ENCODE peak calls at places on chromosomes 16 and 17, in five cellular contexts. S is PC-3; T is CD4-positive, alpha-beta T cell; W is A549; A is CD4-positive, CD25-positive, alpha-beta regulatory T cell. O is an unnamed sample.

GRCh38 chr17:28839221-28839620 is 3.4 kb downstream of the FAM222B start:
- DNase-seq in S (no peak), T (no peak), W (no peak), A (no peak), O (no peak)

GRCh38 chr16:19555938-19556778 is 655 bp downstream of the VPS35L start:
- DNase-seq in S (peak; percentile 6), T (no peak), W (peak; percentile 68), A (no peak), O (no peak)

GRCh38 chr17:78089557-78090281 is 38.8 kb downstream of the TMC6 start:
- DNase-seq in S (no peak), T (no peak), W (no peak), A (no peak), O (no peak)

GRCh38 chr16:11329080-11329491 is 16.2 kb upstream of the RMI2 start:
- DNase-seq in S (peak; percentile 19), T (no peak), W (no peak), A (no peak), O (no peak)

GRCh38 chr16:641326-642188 is at the start of gene MCRIP2:
- DNase-seq in S (peak; percentile 80), T (peak; percentile 49), W (peak; percentile 77), A (peak; percentile 58), O (peak; percentile 62)

GRCh38 chr16:86604436-86605220 is 26.3 kb downstream of the FOXL1 start:
- DNase-seq in S (no peak), T (peak; percentile 19), W (no peak), A (peak; percentile 32), O (no peak)

GRCh38 chr17:57391076-57391825 is 134.9 kb downstream of the MSI2 start:
- DNase-seq in S (no peak), T (no peak), W (no peak), A (no peak), O (no peak)

GRCh38 chr17:33086878-33087277 is 95.2 kb downstream of the SPACA3 start:
- DNase-seq in S (no peak), T (no peak), W (no peak), A (no peak), O (no peak)

GRCh38 chr16:60788631-60789030 is 1247.6 kb downstream of the CDH8 start:
- DNase-seq in S (no peak), T (no peak), W (no peak), A (no peak), O (no peak)

GRCh38 chr16:81714593-81714992 is 64.5 kb upstream of the PLCG2 start:
- DNase-seq in S (no peak), T (no peak), W (no peak), A (no peak), O (no peak)

GRCh38 chr16:69618307-69618706 is 52.5 kb downstream of the NFAT5 start:
- DNase-seq in S (no peak), T (no peak), W (no peak), A (no peak), O (no peak)

GRCh38 chr17:17689312-17689711 is 8.1 kb downstream of the RAI1 start:
- DNase-seq in S (no peak), T (no peak), W (no peak), A (no peak), O (no peak)

GRCh38 chr16:2596747-2597559 is 59.1 kb downstream of the PDPK1 start:
- DNase-seq in S (no peak), T (no peak), W (no peak), A (no peak), O (no peak)
- H3K27ac ChIP-seq in S (no peak overlapping the region), T (no peak overlapping the region), W (no peak overlapping the region), A (no peak overlapping the region), O (no peak overlapping the region)

DNA sequence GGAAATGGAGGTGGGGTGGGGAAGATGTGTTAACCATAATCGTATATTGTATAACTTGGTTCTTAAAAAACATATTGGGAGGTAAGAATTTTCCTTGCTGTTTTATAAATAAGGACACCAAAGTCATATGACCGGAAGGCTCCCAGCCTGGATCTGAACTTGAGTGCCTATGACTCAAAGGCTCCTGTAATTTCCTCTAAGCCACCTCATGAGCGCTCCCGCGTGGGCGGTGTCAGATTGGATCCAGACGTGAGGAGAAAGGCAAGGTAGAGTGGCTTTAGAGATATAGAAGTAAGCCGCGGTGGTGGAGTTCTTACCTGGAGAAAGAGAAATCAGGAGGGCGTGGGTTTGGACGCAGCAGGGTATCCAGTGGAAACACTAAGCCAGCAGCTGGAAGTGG is 196.2 kb upstream of the NLRP1 start:
- DNase-seq in S (peak; percentile 80), T (no peak), W (no peak), A (no peak), O (peak; percentile 54)
- H3K27ac ChIP-seq in S (peak overlapping the region; percentile 51), T (no peak overlapping the region), W (no peak overlapping the region), A (no peak overlapping the region), O (no peak overlapping the region)

GRCh38 chr16:7161886-7162285 is 170.8 kb upstream of the RBFOX1 start:
- DNase-seq in S (no peak), T (no peak), W (no peak), A (no peak), O (no peak)

GRCh38 chr16:7171151-7171550 is 161.5 kb upstream of the RBFOX1 start:
- DNase-seq in S (no peak), T (no peak), W (no peak), A (no peak), O (no peak)

DNA sequence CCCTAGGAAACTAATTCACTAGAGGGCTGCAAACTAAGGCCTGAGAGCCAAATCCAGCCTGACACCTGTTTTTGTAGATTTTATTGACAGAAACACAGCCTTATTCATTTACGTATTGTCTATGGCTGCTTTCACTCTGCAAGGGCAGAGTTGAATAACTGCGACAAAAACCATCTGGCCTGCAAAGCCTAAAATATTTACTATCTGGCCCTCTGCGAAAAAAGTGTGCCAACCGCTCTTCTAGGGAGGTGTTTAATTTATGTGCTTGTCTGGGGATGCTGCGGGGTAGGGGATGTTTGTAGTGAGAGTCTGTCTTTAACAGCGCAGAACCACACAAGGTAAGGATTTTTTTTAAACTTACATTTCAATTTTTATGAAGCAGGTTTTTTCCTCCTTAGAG is 165.0 kb upstream of the RBFOX1 start:
- DNase-seq in S (no peak), T (no peak), W (no peak), A (no peak), O (no peak)
- H3K27ac ChIP-seq in S (no peak overlapping the region), T (no peak overlapping the region), W (no peak overlapping the region), A (no peak overlapping the region), O (no peak overlapping the region)

DNA sequence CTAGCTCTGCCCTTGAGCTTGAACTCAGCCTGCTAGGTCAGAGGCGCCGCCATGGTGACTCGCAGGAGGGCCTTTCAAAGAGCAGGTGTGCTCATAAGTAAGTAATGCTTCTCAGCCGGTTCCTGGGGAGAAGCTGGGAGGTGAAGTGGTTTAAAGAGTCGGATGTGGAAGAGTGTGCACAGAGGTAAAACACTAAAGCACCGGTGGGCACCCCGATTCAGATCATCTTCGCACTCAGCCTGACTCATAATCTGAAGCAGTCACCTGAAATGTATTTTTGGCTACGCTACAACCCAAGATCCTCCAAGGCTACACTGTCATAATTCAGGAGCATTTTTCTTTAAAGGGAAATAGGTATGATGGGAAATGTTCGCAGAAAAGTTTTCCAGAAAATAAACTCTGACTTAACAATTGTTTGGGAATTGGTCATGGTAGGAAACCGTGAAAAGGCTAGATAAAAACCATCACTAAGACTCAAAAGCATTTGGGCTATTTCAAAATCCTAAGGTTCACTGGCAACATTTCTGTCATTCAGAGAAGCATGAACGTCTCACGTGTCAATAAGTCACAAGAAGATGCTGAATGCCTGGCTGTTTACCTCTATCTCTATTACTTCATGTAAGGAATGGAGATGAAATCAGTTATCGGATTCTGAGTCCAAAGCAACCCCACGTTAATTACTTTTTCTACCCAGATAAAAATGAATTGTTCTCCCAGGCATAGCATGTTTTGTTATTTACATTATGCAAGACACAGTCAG is 17.8 kb downstream of the CDH8 start:
- DNase-seq in S (no peak), T (no peak), W (no peak), A (no peak), O (peak; percentile 25)
- H3K27ac ChIP-seq in S (no peak overlapping the region), T (no peak overlapping the region), W (no peak overlapping the region), A (no peak overlapping the region), O (peak overlapping the region; percentile 23)

DNA sequence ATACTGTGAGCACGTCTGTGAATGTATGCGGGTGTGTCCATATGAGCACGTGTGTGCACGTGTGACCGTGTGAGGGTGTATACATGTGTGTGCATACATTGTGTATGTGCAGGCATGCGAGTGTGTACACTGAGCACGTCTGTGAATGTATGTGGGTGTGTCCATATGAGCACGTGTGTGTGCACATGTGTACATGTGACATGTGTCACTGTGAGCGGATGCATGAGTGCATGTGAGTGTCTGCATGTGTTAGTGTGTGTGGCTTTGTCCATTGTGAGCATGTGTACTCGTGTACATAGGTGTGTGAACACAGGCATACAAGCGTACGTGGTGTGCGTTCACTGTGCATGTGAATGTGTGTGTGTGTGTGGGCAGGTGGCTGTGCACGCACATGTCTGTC is 17.5 kb upstream of the ACSF3 start:
- DNase-seq in S (no peak), T (no peak), W (no peak), A (no peak), O (no peak)
- H3K27ac ChIP-seq in S (no peak overlapping the region), T (no peak overlapping the region), W (no peak overlapping the region), A (no peak overlapping the region), O (no peak overlapping the region)

DNA sequence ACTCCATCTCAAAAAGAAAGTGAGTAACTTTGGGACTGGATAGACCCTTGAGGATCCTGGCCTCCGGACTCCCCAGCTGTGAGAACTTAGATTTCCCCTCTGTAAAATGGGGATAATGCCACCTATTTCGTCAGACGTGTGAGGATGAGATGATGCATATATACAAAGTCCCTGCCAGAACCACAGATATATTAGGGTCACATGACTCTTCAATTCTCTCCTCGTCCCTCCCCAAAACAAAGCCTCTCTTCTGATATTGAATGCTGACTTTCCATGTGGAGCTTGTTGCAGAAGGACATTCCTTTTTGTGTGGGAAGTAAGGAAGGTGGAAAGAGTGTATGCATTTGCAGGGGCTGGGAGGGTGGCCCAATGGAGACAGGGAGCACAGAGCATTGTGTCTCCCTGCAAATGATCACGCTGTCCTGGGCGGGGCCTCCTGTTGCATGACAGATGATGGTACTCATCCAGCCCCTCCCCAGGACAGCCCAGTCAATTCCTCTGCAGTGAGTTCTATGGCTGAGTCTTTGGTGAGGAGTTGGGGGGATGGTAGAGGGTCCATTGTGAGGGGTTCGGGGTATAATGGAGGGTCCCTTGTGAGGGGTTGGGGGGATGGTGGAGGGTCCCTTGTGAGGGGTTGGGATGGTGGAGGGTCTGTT is 35.0 kb upstream of the MGAT5B start:
- DNase-seq in S (no peak), T (no peak), W (no peak), A (no peak), O (no peak)
- H3K27ac ChIP-seq in S (no peak overlapping the region), T (no peak overlapping the region), W (no peak overlapping the region), A (no peak overlapping the region), O (no peak overlapping the region)

GRCh38 chr16:4498546-4499195 is 22.5 kb downstream of the HMOX2 start:
- DNase-seq in S (peak; percentile 46), T (no peak), W (no peak), A (no peak), O (no peak)
- H3K27ac ChIP-seq in S (no peak overlapping the region), T (no peak overlapping the region), W (no peak overlapping the region), A (no peak overlapping the region), O (peak overlapping the region; percentile 46)